ENCODE peak calls at places on chromosomes 13 and 19, in ten cellular contexts. One of them, this sample, is unnamed.

GRCh38 chr19:4557971-4558941 is 1.2 kb downstream of the SEMA6B start:
- DNase-seq in A549: no peak
- DNase-seq in tibial nerve: no peak
- DNase-seq in breast epithelium: no peak
- DNase-seq in right lobe of liver: no peak
- DNase-seq in heart left ventricle: no peak
- DNase-seq in IMR-90: no peak
- DNase-seq in testis: peak
- DNase-seq in uterus: no peak
- DNase-seq in gastrocnemius medialis: no peak
- DNase-seq in this sample: no peak

GRCh38 chr13:32205426-32206096 is 109.6 kb downstream of the ZAR1L start:
- DNase-seq in A549: no peak
- DNase-seq in tibial nerve: no peak
- DNase-seq in breast epithelium: no peak
- DNase-seq in right lobe of liver: no peak
- DNase-seq in heart left ventricle: no peak
- DNase-seq in IMR-90: peak
- DNase-seq in testis: no peak
- DNase-seq in uterus: no peak
- DNase-seq in gastrocnemius medialis: no peak
- DNase-seq in this sample: no peak

GRCh38 chr13:63880705-63881104 is 2465.1 kb upstream of the PCDH20 start:
- DNase-seq in A549: no peak
- DNase-seq in tibial nerve: no peak
- DNase-seq in breast epithelium: no peak
- DNase-seq in right lobe of liver: no peak
- DNase-seq in heart left ventricle: no peak
- DNase-seq in IMR-90: no peak
- DNase-seq in testis: no peak
- DNase-seq in uterus: no peak
- DNase-seq in gastrocnemius medialis: no peak
- DNase-seq in this sample: no peak

GRCh38 chr13:20487927-20488326 is 37.7 kb downstream of the CRYL1 start:
- DNase-seq in A549: no peak
- DNase-seq in tibial nerve: no peak
- DNase-seq in breast epithelium: no peak
- DNase-seq in right lobe of liver: no peak
- DNase-seq in heart left ventricle: no peak
- DNase-seq in IMR-90: no peak
- DNase-seq in testis: no peak
- DNase-seq in uterus: no peak
- DNase-seq in gastrocnemius medialis: no peak
- DNase-seq in this sample: no peak

GRCh38 chr13:67122251-67122650 is 107.9 kb downstream of the PCDH9 start:
- DNase-seq in A549: no peak
- DNase-seq in tibial nerve: no peak
- DNase-seq in breast epithelium: no peak
- DNase-seq in right lobe of liver: no peak
- DNase-seq in heart left ventricle: no peak
- DNase-seq in IMR-90: no peak
- DNase-seq in testis: no peak
- DNase-seq in uterus: no peak
- DNase-seq in gastrocnemius medialis: no peak
- DNase-seq in this sample: no peak

GRCh38 chr19:1264801-1265610 is 4.1 kb upstream of the CIRBP start:
- DNase-seq in A549: peak
- DNase-seq in tibial nerve: no peak
- DNase-seq in breast epithelium: peak
- DNase-seq in right lobe of liver: peak
- DNase-seq in heart left ventricle: peak
- DNase-seq in IMR-90: peak
- DNase-seq in testis: peak
- DNase-seq in uterus: peak
- DNase-seq in gastrocnemius medialis: no peak
- DNase-seq in this sample: peak

GRCh38 chr19:531753-532571 is at the start of gene CDC34:
- DNase-seq in A549: no peak
- DNase-seq in tibial nerve: no peak
- DNase-seq in breast epithelium: no peak
- DNase-seq in right lobe of liver: no peak
- DNase-seq in heart left ventricle: no peak
- DNase-seq in IMR-90: no peak
- DNase-seq in testis: no peak
- DNase-seq in uterus: peak
- DNase-seq in gastrocnemius medialis: no peak
- DNase-seq in this sample: no peak

GRCh38 chr19:19627716-19628498 is at the start of gene LPAR2:
- DNase-seq in A549: no peak
- DNase-seq in tibial nerve: no peak
- DNase-seq in breast epithelium: peak
- DNase-seq in right lobe of liver: no peak
- DNase-seq in heart left ventricle: no peak
- DNase-seq in IMR-90: no peak
- DNase-seq in testis: peak
- DNase-seq in uterus: no peak
- DNase-seq in gastrocnemius medialis: no peak
- DNase-seq in this sample: no peak

GRCh38 chr13:65473199-65473598 is 1756.9 kb downstream of the PCDH9 start:
- DNase-seq in A549: no peak
- DNase-seq in tibial nerve: no peak
- DNase-seq in breast epithelium: no peak
- DNase-seq in right lobe of liver: no peak
- DNase-seq in heart left ventricle: no peak
- DNase-seq in IMR-90: no peak
- DNase-seq in testis: no peak
- DNase-seq in uterus: no peak
- DNase-seq in gastrocnemius medialis: no peak
- DNase-seq in this sample: no peak

GRCh38 chr13:83881031-83881727 is 1.1 kb downstream of the SLITRK1 start:
- DNase-seq in A549: no peak
- DNase-seq in tibial nerve: no peak
- DNase-seq in breast epithelium: no peak
- DNase-seq in right lobe of liver: no peak
- DNase-seq in heart left ventricle: no peak
- DNase-seq in IMR-90: no peak
- DNase-seq in testis: no peak
- DNase-seq in uterus: no peak
- DNase-seq in gastrocnemius medialis: no peak
- DNase-seq in this sample: no peak

GRCh38 chr19:40223135-40223822 is 3.2 kb downstream of the CCNP start:
- DNase-seq in A549: no peak
- DNase-seq in tibial nerve: no peak
- DNase-seq in breast epithelium: no peak
- DNase-seq in right lobe of liver: no peak
- DNase-seq in heart left ventricle: no peak
- DNase-seq in IMR-90: no peak
- DNase-seq in testis: peak
- DNase-seq in uterus: no peak
- DNase-seq in gastrocnemius medialis: no peak
- DNase-seq in this sample: no peak
- TF ChIP-seq POLR2A in A549: no peak
- TF ChIP-seq POLR2A in tibial nerve: no peak
- TF ChIP-seq POLR2A in breast epithelium: no peak
- TF ChIP-seq POLR2A in right lobe of liver: no peak
- TF ChIP-seq POLR2A in heart left ventricle: no peak
- TF ChIP-seq POLR2A in IMR-90: no peak
- TF ChIP-seq POLR2A in testis: no peak
- TF ChIP-seq POLR2A in uterus: no peak
- TF ChIP-seq POLR2A in gastrocnemius medialis: no peak
- TF ChIP-seq POLR2A in this sample: no peak

GRCh38 chr19:6393074-6393981 is at the start of gene GTF2F1:
- DNase-seq in A549: peak
- DNase-seq in tibial nerve: peak
- DNase-seq in breast epithelium: peak
- DNase-seq in right lobe of liver: peak
- DNase-seq in heart left ventricle: peak
- DNase-seq in IMR-90: peak
- DNase-seq in testis: peak
- DNase-seq in uterus: peak
- DNase-seq in gastrocnemius medialis: peak
- DNase-seq in this sample: peak
- TF ChIP-seq POLR2A in A549: peak
- TF ChIP-seq POLR2A in tibial nerve: peak
- TF ChIP-seq POLR2A in breast epithelium: peak
- TF ChIP-seq POLR2A in right lobe of liver: no peak
- TF ChIP-seq POLR2A in heart left ventricle: peak
- TF ChIP-seq POLR2A in IMR-90: peak
- TF ChIP-seq POLR2A in testis: no peak
- TF ChIP-seq POLR2A in uterus: no peak
- TF ChIP-seq POLR2A in gastrocnemius medialis: peak
- TF ChIP-seq POLR2A in this sample: no peak

GRCh38 chr19:48361912-48362311 is 1.8 kb downstream of the TMEM143 start:
- DNase-seq in A549: no peak
- DNase-seq in tibial nerve: no peak
- DNase-seq in breast epithelium: no peak
- DNase-seq in right lobe of liver: no peak
- DNase-seq in heart left ventricle: no peak
- DNase-seq in IMR-90: no peak
- DNase-seq in testis: no peak
- DNase-seq in uterus: no peak
- DNase-seq in gastrocnemius medialis: no peak
- DNase-seq in this sample: no peak

GRCh38 chr19:48363810-48364563 is at the start of the genes SYNGR4 and TMEM143:
- DNase-seq in A549: peak
- DNase-seq in tibial nerve: peak
- DNase-seq in breast epithelium: peak
- DNase-seq in right lobe of liver: peak
- DNase-seq in heart left ventricle: peak
- DNase-seq in IMR-90: peak
- DNase-seq in testis: peak
- DNase-seq in uterus: peak
- DNase-seq in gastrocnemius medialis: peak
- DNase-seq in this sample: peak

GRCh38 chr19:48363500-48363809 is 285 bp downstream of the TMEM143 start:
- DNase-seq in A549: no peak
- DNase-seq in tibial nerve: no peak
- DNase-seq in breast epithelium: no peak
- DNase-seq in right lobe of liver: peak
- DNase-seq in heart left ventricle: no peak
- DNase-seq in IMR-90: no peak
- DNase-seq in testis: no peak
- DNase-seq in uterus: no peak
- DNase-seq in gastrocnemius medialis: no peak
- DNase-seq in this sample: no peak

GRCh38 chr19:48364564-48365363 is 597 bp downstream of the SYNGR4 start:
- DNase-seq in A549: no peak
- DNase-seq in tibial nerve: no peak
- DNase-seq in breast epithelium: peak
- DNase-seq in right lobe of liver: no peak
- DNase-seq in heart left ventricle: no peak
- DNase-seq in IMR-90: no peak
- DNase-seq in testis: no peak
- DNase-seq in uterus: peak
- DNase-seq in gastrocnemius medialis: no peak
- DNase-seq in this sample: no peak

GRCh38 chr19:48362716-48363499 is 832 bp downstream of the TMEM143 start:
- DNase-seq in A549: peak
- DNase-seq in tibial nerve: peak
- DNase-seq in breast epithelium: peak
- DNase-seq in right lobe of liver: peak
- DNase-seq in heart left ventricle: peak
- DNase-seq in IMR-90: peak
- DNase-seq in testis: peak
- DNase-seq in uterus: peak
- DNase-seq in gastrocnemius medialis: peak
- DNase-seq in this sample: peak
- TF ChIP-seq POLR2A in A549: peak
- TF ChIP-seq POLR2A in tibial nerve: no peak
- TF ChIP-seq POLR2A in breast epithelium: no peak
- TF ChIP-seq POLR2A in right lobe of liver: peak
- TF ChIP-seq POLR2A in heart left ventricle: peak
- TF ChIP-seq POLR2A in IMR-90: no peak
- TF ChIP-seq POLR2A in testis: no peak
- TF ChIP-seq POLR2A in uterus: peak
- TF ChIP-seq POLR2A in gastrocnemius medialis: peak
- TF ChIP-seq POLR2A in this sample: no peak

GRCh38 chr13:110702089-110702488 is 3.8 kb downstream of the CARS2 start:
- DNase-seq in A549: no peak
- DNase-seq in tibial nerve: no peak
- DNase-seq in breast epithelium: no peak
- DNase-seq in right lobe of liver: no peak
- DNase-seq in heart left ventricle: no peak
- DNase-seq in IMR-90: no peak
- DNase-seq in testis: no peak
- DNase-seq in uterus: no peak
- DNase-seq in gastrocnemius medialis: no peak
- DNase-seq in this sample: no peak

GRCh38 chr13:110706570-110707378 is 858 bp upstream of the CARS2 start:
- DNase-seq in A549: no peak
- DNase-seq in tibial nerve: no peak
- DNase-seq in breast epithelium: no peak
- DNase-seq in right lobe of liver: no peak
- DNase-seq in heart left ventricle: no peak
- DNase-seq in IMR-90: no peak
- DNase-seq in testis: no peak
- DNase-seq in uterus: no peak
- DNase-seq in gastrocnemius medialis: no peak
- DNase-seq in this sample: peak

GRCh38 chr13:110702591-110703526 is 3.1 kb downstream of the CARS2 start:
- DNase-seq in A549: no peak
- DNase-seq in tibial nerve: no peak
- DNase-seq in breast epithelium: no peak
- DNase-seq in right lobe of liver: no peak
- DNase-seq in heart left ventricle: no peak
- DNase-seq in IMR-90: peak
- DNase-seq in testis: no peak
- DNase-seq in uterus: no peak
- DNase-seq in gastrocnemius medialis: no peak
- DNase-seq in this sample: no peak

GRCh38 chr13:110705356-110705825 is 525 bp downstream of the CARS2 start:
- DNase-seq in A549: no peak
- DNase-seq in tibial nerve: no peak
- DNase-seq in breast epithelium: no peak
- DNase-seq in right lobe of liver: no peak
- DNase-seq in heart left ventricle: no peak
- DNase-seq in IMR-90: no peak
- DNase-seq in testis: no peak
- DNase-seq in uterus: no peak
- DNase-seq in gastrocnemius medialis: no peak
- DNase-seq in this sample: no peak

DNA sequence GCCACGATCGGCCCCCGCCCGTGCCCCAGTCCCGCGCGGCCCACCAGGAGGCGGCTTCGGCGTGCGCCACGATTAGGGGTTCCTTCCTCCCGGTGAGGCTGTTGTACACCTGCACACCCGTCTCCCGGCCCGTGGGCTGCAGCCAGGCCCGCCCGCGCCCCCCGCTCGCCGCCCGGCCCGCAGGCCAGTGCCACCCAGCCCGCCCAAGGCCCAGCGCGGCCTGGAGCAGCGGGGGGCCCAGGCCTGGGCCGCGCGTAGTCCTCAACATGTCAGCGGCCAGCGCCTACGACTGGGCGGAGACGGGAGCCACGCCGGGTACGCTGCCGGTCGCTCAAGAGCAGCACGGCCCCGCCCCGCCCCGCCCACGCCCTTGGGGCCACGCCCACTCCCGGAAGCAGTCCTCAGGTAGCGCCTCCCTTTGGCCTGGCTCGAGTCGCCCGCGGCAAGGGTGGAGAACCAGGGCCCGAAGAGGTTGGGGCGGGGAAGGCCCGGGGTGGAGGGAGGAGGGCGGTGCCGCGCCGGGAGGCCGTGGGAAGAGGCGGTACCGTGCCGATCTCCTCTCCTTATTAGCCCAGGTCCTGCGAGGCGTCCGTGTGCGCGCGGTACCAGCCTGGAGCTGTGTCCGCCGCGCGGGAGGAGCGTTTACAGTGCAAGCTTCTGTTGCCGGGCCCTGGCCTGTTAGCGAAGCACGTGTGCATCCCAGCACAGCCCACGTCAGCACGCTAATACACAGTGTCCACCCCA is at the start of gene CARS2:
- DNase-seq in A549: peak
- DNase-seq in tibial nerve: peak
- DNase-seq in breast epithelium: peak
- DNase-seq in right lobe of liver: peak
- DNase-seq in heart left ventricle: peak
- DNase-seq in IMR-90: peak
- DNase-seq in testis: peak
- DNase-seq in uterus: peak
- DNase-seq in gastrocnemius medialis: peak
- DNase-seq in this sample: peak
- TF ChIP-seq POLR2A in A549: peak
- TF ChIP-seq POLR2A in tibial nerve: peak
- TF ChIP-seq POLR2A in breast epithelium: no peak
- TF ChIP-seq POLR2A in right lobe of liver: peak
- TF ChIP-seq POLR2A in heart left ventricle: peak
- TF ChIP-seq POLR2A in IMR-90: peak
- TF ChIP-seq POLR2A in testis: no peak
- TF ChIP-seq POLR2A in uterus: peak
- TF ChIP-seq POLR2A in gastrocnemius medialis: peak
- TF ChIP-seq POLR2A in this sample: peak

This sample was measured in lower leg skin.